ENCODE peak calls at places on chromosomes 11 and 22, in seven cellular contexts. One of them, this sample, is unnamed.

GRCh38 chr11:121451178-121451981 is 734 bp upstream of the SORL1 start:
- DNase-seq in left colon: peak
- DNase-seq in cardiac muscle cell: no peak
- DNase-seq in HTR-8/SVneo: no peak
- DNase-seq in CD8-positive, alpha-beta memory T cell: no peak
- DNase-seq in progenitor cell of endocrine pancreas: no peak
- DNase-seq in stimulated activated CD8-positive, alpha-beta memory T cell treated with anti-CD3 and anti-CD28 coated beads, Interleukin-12 subunit alpha, Interleukin-12 subunit beta, amount 100 ng/mL, for 4 hours: no peak
- DNase-seq in this sample: no peak

GRCh38 chr11:125141686-125142535 is 22.6 kb upstream of the PKNOX2 start:
- DNase-seq in left colon: peak
- DNase-seq in HTR-8/SVneo: peak
- DNase-seq in CD8-positive, alpha-beta memory T cell: peak
- DNase-seq in cardiac muscle cell: peak
- DNase-seq in progenitor cell of endocrine pancreas: peak
- DNase-seq in stimulated activated CD8-positive, alpha-beta memory T cell treated with anti-CD3 and anti-CD28 coated beads, Interleukin-12 subunit alpha, Interleukin-12 subunit beta, amount 100 ng/mL, for 4 hours: peak
- DNase-seq in this sample: no peak

GRCh38 chr22:20781272-20781990 is 7.5 kb downstream of the SERPIND1 start:
- DNase-seq in stimulated activated CD8-positive, alpha-beta memory T cell treated with anti-CD3 and anti-CD28 coated beads, Interleukin-12 subunit alpha, Interleukin-12 subunit beta, amount 100 ng/mL, for 4 hours: no peak
- DNase-seq in left colon: no peak
- DNase-seq in cardiac muscle cell: no peak
- DNase-seq in progenitor cell of endocrine pancreas: no peak
- DNase-seq in CD8-positive, alpha-beta memory T cell: no peak
- DNase-seq in HTR-8/SVneo: no peak
- DNase-seq in this sample: peak

GRCh38 chr11:119100960-119101349 is 698 bp downstream of the DPAGT1 start:
- DNase-seq in stimulated activated CD8-positive, alpha-beta memory T cell treated with anti-CD3 and anti-CD28 coated beads, Interleukin-12 subunit alpha, Interleukin-12 subunit beta, amount 100 ng/mL, for 4 hours: no peak
- DNase-seq in left colon: no peak
- DNase-seq in HTR-8/SVneo: no peak
- DNase-seq in progenitor cell of endocrine pancreas: no peak
- DNase-seq in CD8-positive, alpha-beta memory T cell: no peak
- DNase-seq in cardiac muscle cell: no peak
- DNase-seq in this sample: no peak

GRCh38 chr11:125378596-125378995 is 117.5 kb downstream of the FEZ1 start:
- DNase-seq in CD8-positive, alpha-beta memory T cell: no peak
- DNase-seq in stimulated activated CD8-positive, alpha-beta memory T cell treated with anti-CD3 and anti-CD28 coated beads, Interleukin-12 subunit alpha, Interleukin-12 subunit beta, amount 100 ng/mL, for 4 hours: no peak
- DNase-seq in left colon: no peak
- DNase-seq in progenitor cell of endocrine pancreas: no peak
- DNase-seq in HTR-8/SVneo: no peak
- DNase-seq in cardiac muscle cell: no peak
- DNase-seq in this sample: no peak

GRCh38 chr22:35972559-35972958 is 56.1 kb downstream of the RBFOX2 start:
- DNase-seq in cardiac muscle cell: no peak
- DNase-seq in HTR-8/SVneo: no peak
- DNase-seq in stimulated activated CD8-positive, alpha-beta memory T cell treated with anti-CD3 and anti-CD28 coated beads, Interleukin-12 subunit alpha, Interleukin-12 subunit beta, amount 100 ng/mL, for 4 hours: no peak
- DNase-seq in left colon: no peak
- DNase-seq in CD8-positive, alpha-beta memory T cell: no peak
- DNase-seq in progenitor cell of endocrine pancreas: no peak
- DNase-seq in this sample: no peak

GRCh38 chr22:43274595-43275240 is 68.5 kb downstream of the SCUBE1 start:
- DNase-seq in HTR-8/SVneo: no peak
- DNase-seq in stimulated activated CD8-positive, alpha-beta memory T cell treated with anti-CD3 and anti-CD28 coated beads, Interleukin-12 subunit alpha, Interleukin-12 subunit beta, amount 100 ng/mL, for 4 hours: no peak
- DNase-seq in progenitor cell of endocrine pancreas: no peak
- DNase-seq in CD8-positive, alpha-beta memory T cell: no peak
- DNase-seq in left colon: no peak
- DNase-seq in cardiac muscle cell: no peak
- DNase-seq in this sample: no peak

GRCh38 chr11:117829369-117829725 is 4.8 kb upstream of the FXYD2 start:
- DNase-seq in stimulated activated CD8-positive, alpha-beta memory T cell treated with anti-CD3 and anti-CD28 coated beads, Interleukin-12 subunit alpha, Interleukin-12 subunit beta, amount 100 ng/mL, for 4 hours: no peak
- DNase-seq in left colon: no peak
- DNase-seq in HTR-8/SVneo: no peak
- DNase-seq in progenitor cell of endocrine pancreas: no peak
- DNase-seq in CD8-positive, alpha-beta memory T cell: no peak
- DNase-seq in cardiac muscle cell: no peak
- DNase-seq in this sample: no peak

GRCh38 chr22:48748860-48749554 is 1078.7 kb downstream of the BRD1 start:
- DNase-seq in left colon: no peak
- DNase-seq in HTR-8/SVneo: no peak
- DNase-seq in CD8-positive, alpha-beta memory T cell: no peak
- DNase-seq in progenitor cell of endocrine pancreas: no peak
- DNase-seq in cardiac muscle cell: no peak
- DNase-seq in stimulated activated CD8-positive, alpha-beta memory T cell treated with anti-CD3 and anti-CD28 coated beads, Interleukin-12 subunit alpha, Interleukin-12 subunit beta, amount 100 ng/mL, for 4 hours: no peak
- DNase-seq in this sample: no peak

GRCh38 chr11:63985812-63986155 is 454 bp upstream of the OTUB1 start:
- DNase-seq in CD8-positive, alpha-beta memory T cell: peak
- DNase-seq in progenitor cell of endocrine pancreas: no peak
- DNase-seq in HTR-8/SVneo: no peak
- DNase-seq in stimulated activated CD8-positive, alpha-beta memory T cell treated with anti-CD3 and anti-CD28 coated beads, Interleukin-12 subunit alpha, Interleukin-12 subunit beta, amount 100 ng/mL, for 4 hours: peak
- DNase-seq in left colon: peak
- DNase-seq in cardiac muscle cell: no peak
- DNase-seq in this sample: no peak

GRCh38 chr11:114799524-114799923 is 121.2 kb downstream of the NXPE2 start:
- DNase-seq in cardiac muscle cell: peak
- DNase-seq in HTR-8/SVneo: no peak
- DNase-seq in progenitor cell of endocrine pancreas: no peak
- DNase-seq in left colon: no peak
- DNase-seq in stimulated activated CD8-positive, alpha-beta memory T cell treated with anti-CD3 and anti-CD28 coated beads, Interleukin-12 subunit alpha, Interleukin-12 subunit beta, amount 100 ng/mL, for 4 hours: no peak
- DNase-seq in CD8-positive, alpha-beta memory T cell: no peak
- DNase-seq in this sample: no peak

GRCh38 chr22:44383652-44384562 is 71.2 kb upstream of the SHISAL1 start:
- DNase-seq in cardiac muscle cell: no peak
- DNase-seq in stimulated activated CD8-positive, alpha-beta memory T cell treated with anti-CD3 and anti-CD28 coated beads, Interleukin-12 subunit alpha, Interleukin-12 subunit beta, amount 100 ng/mL, for 4 hours: no peak
- DNase-seq in CD8-positive, alpha-beta memory T cell: no peak
- DNase-seq in progenitor cell of endocrine pancreas: no peak
- DNase-seq in left colon: no peak
- DNase-seq in HTR-8/SVneo: no peak
- DNase-seq in this sample: no peak

GRCh38 chr11:70671083-70671482 is 272.8 kb downstream of the CTTN start:
- DNase-seq in stimulated activated CD8-positive, alpha-beta memory T cell treated with anti-CD3 and anti-CD28 coated beads, Interleukin-12 subunit alpha, Interleukin-12 subunit beta, amount 100 ng/mL, for 4 hours: no peak
- DNase-seq in left colon: no peak
- DNase-seq in HTR-8/SVneo: no peak
- DNase-seq in CD8-positive, alpha-beta memory T cell: no peak
- DNase-seq in progenitor cell of endocrine pancreas: no peak
- DNase-seq in cardiac muscle cell: no peak
- DNase-seq in this sample: no peak

GRCh38 chr11:28858076-28858475 is 749.9 kb downstream of the METTL15 start:
- DNase-seq in HTR-8/SVneo: no peak
- DNase-seq in progenitor cell of endocrine pancreas: no peak
- DNase-seq in cardiac muscle cell: no peak
- DNase-seq in CD8-positive, alpha-beta memory T cell: no peak
- DNase-seq in left colon: no peak
- DNase-seq in stimulated activated CD8-positive, alpha-beta memory T cell treated with anti-CD3 and anti-CD28 coated beads, Interleukin-12 subunit alpha, Interleukin-12 subunit beta, amount 100 ng/mL, for 4 hours: no peak
- DNase-seq in this sample: no peak

GRCh38 chr11:78802058-78802633 is 227.5 kb upstream of the NARS2 start:
- DNase-seq in left colon: no peak
- DNase-seq in stimulated activated CD8-positive, alpha-beta memory T cell treated with anti-CD3 and anti-CD28 coated beads, Interleukin-12 subunit alpha, Interleukin-12 subunit beta, amount 100 ng/mL, for 4 hours: no peak
- DNase-seq in HTR-8/SVneo: no peak
- DNase-seq in cardiac muscle cell: peak
- DNase-seq in CD8-positive, alpha-beta memory T cell: no peak
- DNase-seq in progenitor cell of endocrine pancreas: no peak
- DNase-seq in this sample: no peak